ENCODE peak calls at places on chromosomes 16 and 17, in seven cellular contexts. G is CD8-positive, alpha-beta T cell; V is neural progenitor cell; N is bronchial epithelial cell; E is fibroblast of lung; P is HAP-1; C is AG10803. U is an unnamed sample.

GRCh38 chr17:33267279-33267790 is 25.8 kb downstream of the ASIC2 start:
- DNase-seq in G (no peak), V (no peak), N (peak), E (peak), P (no peak), C (peak), U (peak)

GRCh38 chr17:36608794-36609497 is 7.6 kb downstream of the MRM1 start:
- DNase-seq in G (no peak), V (peak), N (peak), E (peak), P (peak), C (peak), U (peak)

GRCh38 chr17:21039839-21040575 is 2.8 kb downstream of the USP22 start:
- DNase-seq in G (peak), V (peak), N (peak), E (peak), P (peak), C (peak), U (peak)

GRCh38 chr17:40355123-40355803 is 9.3 kb downstream of the GJD3 start:
- DNase-seq in G (peak), V (peak), N (no peak), E (no peak), P (peak), C (peak), U (peak)

GRCh38 chr17:80827646-80828643 is 163.7 kb upstream of the CHMP6 start:
- DNase-seq in G (no peak), V (peak), N (peak), E (peak), P (no peak), C (no peak), U (no peak)

GRCh38 chr17:74147436-74147835 is 56.0 kb upstream of the RPL38 start:
- DNase-seq in G (no peak), V (no peak), N (no peak), E (no peak), P (no peak), C (no peak), U (no peak)

GRCh38 chr16:57643902-57644301 is 15.5 kb downstream of the ADGRG1 start:
- DNase-seq in G (no peak), V (no peak), N (no peak), E (no peak), P (no peak), C (no peak), U (no peak)

GRCh38 chr17:10278218-10278617 is 79.8 kb upstream of the GAS7 start:
- DNase-seq in G (no peak), V (peak), N (no peak), E (no peak), P (no peak), C (no peak), U (no peak)

GRCh38 chr17:57080708-57081107 is 4.3 kb upstream of the AKAP1 start:
- DNase-seq in G (no peak), V (no peak), N (peak), E (no peak), P (no peak), C (no peak), U (peak)

GRCh38 chr16:86217891-86218270 is 292.4 kb upstream of the FOXF1 start:
- DNase-seq in G (no peak), V (no peak), N (no peak), E (no peak), P (no peak), C (no peak), U (no peak)

GRCh38 chr17:29572691-29573557 is 4.4 kb downstream of the TP53I13 start:
- DNase-seq in G (peak), V (peak), N (no peak), E (peak), P (peak), C (peak), U (peak)

GRCh38 chr17:28616281-28616680 is 2.3 kb upstream of the RSKR start:
- DNase-seq in G (no peak), V (no peak), N (no peak), E (no peak), P (no peak), C (no peak), U (no peak)

GRCh38 chr17:57534863-57535651 is 210.0 kb downstream of the CCDC182 start:
- DNase-seq in G (no peak), V (no peak), N (no peak), E (no peak), P (peak), C (no peak), U (peak)

GRCh38 chr16:69567031-69567680 is 1.4 kb downstream of the NFAT5 start:
- DNase-seq in G (no peak), V (no peak), N (peak), E (peak), P (no peak), C (no peak), U (no peak)

DNA sequence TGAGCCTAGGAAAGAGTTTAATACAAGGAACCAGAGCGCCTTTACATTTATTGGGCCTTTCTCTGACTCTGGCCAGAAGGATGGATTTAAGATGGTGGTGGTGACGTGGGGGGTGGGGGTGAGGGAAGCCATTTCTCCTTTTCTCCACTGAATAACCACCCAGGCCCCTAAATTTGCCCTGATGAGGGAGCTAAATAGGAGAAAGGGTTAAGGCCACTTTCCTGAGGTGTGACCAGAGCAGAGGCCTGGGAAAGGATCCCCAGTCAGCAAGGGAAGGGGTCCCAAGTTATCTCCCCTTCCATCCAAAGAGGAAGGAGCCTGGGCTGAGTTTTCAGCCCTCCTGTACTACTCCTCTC is 1.1 kb upstream of the HOXB9 start:
- DNase-seq in G (no peak), V (no peak), N (no peak), E (no peak), P (no peak), C (no peak), U (no peak)
- H3K4me3 ChIP-seq in G (peak), V (no peak), N (no peak), E (no peak), P (no peak), C (no peak), U (no peak)

DNA sequence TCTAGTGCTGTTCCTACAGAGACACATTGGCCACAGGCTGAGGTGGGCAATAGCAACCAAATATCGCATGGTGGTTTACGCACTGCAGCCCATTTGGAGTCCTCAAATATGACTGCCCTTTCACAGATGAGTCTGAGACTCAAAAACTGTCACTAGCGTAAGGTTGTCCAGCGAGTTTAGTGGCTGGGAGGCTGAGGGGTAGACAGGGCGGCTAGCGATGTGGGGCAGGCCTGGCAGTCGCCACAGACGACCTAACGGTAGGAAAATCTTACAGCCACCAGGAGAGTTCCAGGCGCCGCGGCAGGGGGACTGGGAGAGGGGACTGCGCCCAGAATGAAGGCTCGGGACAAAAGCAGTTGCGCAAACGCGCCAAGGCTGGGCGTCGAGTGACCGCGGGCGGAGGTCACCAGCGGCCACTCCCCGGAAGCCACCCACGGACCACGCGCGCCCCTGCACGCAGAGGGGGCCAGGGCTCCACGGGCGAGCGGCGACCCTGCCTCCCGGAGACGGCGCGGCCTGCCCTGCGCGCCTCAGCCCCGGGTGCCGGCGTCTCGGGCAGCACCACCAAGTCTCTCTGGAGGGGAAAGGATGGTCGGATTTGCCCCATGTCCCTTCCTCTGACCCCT is 699 bp upstream of the MAP1LC3B start:
- DNase-seq in G (peak), V (peak), N (no peak), E (peak), P (peak), C (peak), U (peak)
- H3K4me3 ChIP-seq in G (peak), V (peak), N (peak), E (peak), P (peak), C (peak), U (peak)

GRCh38 chr17:55717898-55718735 is 4.5 kb downstream of the TMEM100 start:
- DNase-seq in G (peak), V (peak), N (peak), E (peak), P (peak), C (peak), U (peak)

GRCh38 chr17:55722016-55722706 is 503 bp downstream of the TMEM100 start:
- DNase-seq in G (no peak), V (no peak), N (peak), E (peak), P (no peak), C (no peak), U (no peak)

GRCh38 chr17:55723488-55723848 is 804 bp upstream of the TMEM100 start:
- DNase-seq in G (no peak), V (no peak), N (no peak), E (no peak), P (no peak), C (no peak), U (no peak)

GRCh38 chr17:55722742-55723487 is at the start of gene TMEM100:
- DNase-seq in G (no peak), V (no peak), N (no peak), E (peak), P (no peak), C (peak), U (peak)

GRCh38 chr17:55720917-55721836 is 1.5 kb downstream of the TMEM100 start:
- DNase-seq in G (no peak), V (no peak), N (no peak), E (no peak), P (no peak), C (no peak), U (no peak)
- H3K4me3 ChIP-seq in G (no peak), V (no peak), N (no peak), E (no peak), P (no peak), C (no peak), U (no peak)

GRCh38 chr16:370980-371728 is 816 bp upstream of the MRPL28 start:
- DNase-seq in G (no peak), V (no peak), N (no peak), E (no peak), P (no peak), C (no peak), U (no peak)
- H3K4me3 ChIP-seq in G (peak), V (peak), N (peak), E (no peak), P (peak), C (peak), U (no peak)

DNA sequence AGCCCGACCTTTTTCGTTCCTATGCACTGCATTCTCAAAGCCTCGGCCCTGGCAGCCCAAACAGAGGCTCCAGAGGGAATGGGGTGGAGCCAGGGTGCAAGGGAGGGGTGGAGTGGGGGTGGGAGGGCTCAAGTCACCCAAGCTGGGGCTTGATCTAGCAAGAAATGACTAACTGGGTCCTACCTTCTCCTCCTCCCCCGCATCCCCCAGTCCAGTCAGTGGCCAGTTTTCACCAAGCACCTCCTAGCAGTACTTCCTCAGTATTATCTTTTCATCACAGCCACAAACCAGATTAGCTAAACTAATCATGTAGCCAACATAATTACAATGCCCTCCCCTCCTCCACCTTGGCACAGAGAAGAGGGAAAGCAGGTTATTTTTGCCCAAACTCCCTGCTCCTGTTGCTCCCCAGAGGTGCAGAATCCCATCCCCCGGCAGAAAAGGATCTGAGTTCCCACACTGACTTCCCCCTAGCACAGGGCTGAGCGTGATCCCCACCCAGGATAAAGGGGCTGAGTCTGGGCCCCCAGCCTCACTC is 2.2 kb downstream of the JUP start:
- DNase-seq in G (no peak), V (peak), N (peak), E (peak), P (peak), C (no peak), U (peak)
- H3K4me3 ChIP-seq in G (no peak), V (peak), N (peak), E (no peak), P (peak), C (no peak), U (peak)

DNA sequence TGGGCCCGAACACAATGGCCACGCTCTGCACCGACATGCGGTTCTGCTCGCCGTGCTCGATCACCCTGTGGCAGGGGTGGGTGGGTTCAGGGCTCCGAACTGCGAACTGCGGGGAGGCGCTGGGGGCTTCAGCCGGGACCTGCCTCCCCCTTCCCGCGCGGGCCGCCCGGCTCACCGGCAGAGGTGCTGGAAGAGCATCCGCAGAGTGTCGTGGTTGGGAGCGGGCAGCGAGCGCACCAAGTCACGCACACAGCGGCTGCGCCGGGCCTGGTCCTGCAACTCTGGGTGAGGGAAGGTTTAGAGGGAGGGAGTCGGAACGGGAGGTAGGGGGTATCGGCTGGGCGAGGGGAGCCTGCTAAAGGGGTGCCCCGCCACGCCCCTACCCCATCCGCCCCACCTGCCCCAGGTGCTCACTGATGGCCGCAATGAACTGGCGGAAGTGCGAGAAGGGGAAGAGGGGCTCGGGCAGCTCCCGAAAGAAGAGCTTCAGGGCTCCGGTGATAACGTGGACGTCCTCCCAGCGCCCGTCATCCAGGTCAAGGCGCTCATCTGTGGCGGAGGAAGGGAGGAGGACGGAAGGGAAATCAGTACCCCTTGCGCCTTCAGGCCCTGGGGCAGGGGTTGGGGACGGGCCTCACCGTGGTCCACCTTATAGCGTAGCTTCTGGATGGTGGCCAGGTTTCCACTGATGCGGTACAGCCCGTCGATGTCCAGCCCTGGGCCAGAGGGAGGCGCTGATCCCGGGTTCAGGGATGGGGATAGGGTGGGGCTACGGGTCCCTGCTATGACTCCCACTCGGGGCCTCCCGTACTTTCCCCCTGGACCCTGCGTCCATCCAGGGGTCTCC is 36.9 kb downstream of the ARHGAP27 start:
- DNase-seq in G (no peak), V (no peak), N (no peak), E (no peak), P (no peak), C (no peak), U (no peak)
- H3K4me3 ChIP-seq in G (no peak), V (no peak), N (no peak), E (no peak), P (no peak), C (peak), U (no peak)

DNA sequence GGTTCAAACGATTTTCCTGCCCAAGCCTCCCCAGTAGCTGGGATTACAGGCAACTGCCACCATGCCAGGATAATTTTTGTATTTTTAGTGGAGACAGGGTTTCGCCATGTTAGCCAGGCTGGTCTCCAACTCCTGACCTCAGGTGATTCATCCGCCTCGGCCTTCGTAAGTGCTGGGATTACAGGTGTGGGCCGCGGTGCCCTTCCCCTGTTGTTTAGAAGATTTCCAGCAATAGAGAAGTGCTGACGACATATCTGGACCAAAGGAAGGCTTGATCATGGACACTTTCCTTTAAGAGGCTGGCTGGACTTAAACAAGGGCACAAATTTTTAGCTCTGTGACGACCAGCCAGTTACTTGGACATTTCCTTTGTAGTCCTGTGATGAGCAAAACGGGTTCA is 1.3 kb upstream of the MT1M start:
- DNase-seq in G (no peak), V (no peak), N (no peak), E (no peak), P (no peak), C (no peak), U (no peak)
- H3K4me3 ChIP-seq in G (no peak), V (no peak), N (no peak), E (no peak), P (no peak), C (no peak), U (no peak)

GRCh38 chr17:42459256-42459982 is 741 bp downstream of the ATP6V0A1 start:
- DNase-seq in G (no peak), V (peak), N (peak), E (peak), P (peak), C (peak), U (peak)

GRCh38 chr17:42458497-42459255 is at the start of gene ATP6V0A1:
- DNase-seq in G (peak), V (peak), N (peak), E (peak), P (peak), C (peak), U (peak)

GRCh38 chr17:42456223-42457106 is 2.2 kb upstream of the ATP6V0A1 start:
- DNase-seq in G (peak), V (no peak), N (peak), E (peak), P (no peak), C (peak), U (peak)

GRCh38 chr17:42459983-42460300 is 1.3 kb downstream of the ATP6V0A1 start:
- DNase-seq in G (no peak), V (peak), N (no peak), E (peak), P (no peak), C (peak), U (peak)

GRCh38 chr17:42457107-42457787 is 1.4 kb upstream of the ATP6V0A1 start:
- DNase-seq in G (no peak), V (no peak), N (no peak), E (no peak), P (no peak), C (no peak), U (no peak)
- H3K4me3 ChIP-seq in G (no peak), V (no peak), N (no peak), E (no peak), P (no peak), C (no peak), U (no peak)

DNA sequence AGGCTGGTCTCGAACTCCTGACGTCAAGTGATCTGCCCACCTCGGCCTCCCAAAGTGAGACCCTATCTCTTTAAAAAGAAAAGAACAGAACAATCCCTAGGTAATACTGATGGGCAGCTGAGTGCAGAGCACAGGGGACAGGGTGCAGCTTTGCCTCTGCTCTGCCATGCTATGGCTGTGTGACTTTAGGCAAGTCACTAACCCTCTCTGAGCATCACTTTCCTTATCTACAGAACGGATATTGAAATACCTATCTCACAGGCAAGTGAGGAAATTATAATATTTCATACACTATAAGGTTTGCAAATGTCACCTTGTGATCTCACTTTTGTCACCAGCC is 4.1 kb downstream of the CASKIN2 start:
- DNase-seq in G (no peak), V (no peak), N (no peak), E (no peak), P (no peak), C (no peak), U (no peak)
- H3K4me3 ChIP-seq in G (no peak), V (no peak), N (no peak), E (no peak), P (no peak), C (no peak), U (no peak)

GRCh38 chr17:15350777-15351486 is 9.5 kb upstream of the TEKT3 start:
- DNase-seq in G (no peak), V (no peak), N (no peak), E (no peak), P (no peak), C (no peak), U (peak)

GRCh38 chr17:15351487-15351840 is 10.1 kb upstream of the TEKT3 start:
- DNase-seq in G (no peak), V (no peak), N (no peak), E (no peak), P (no peak), C (peak), U (no peak)

GRCh38 chr17:15348030-15348429 is 6.6 kb upstream of the TEKT3 start:
- DNase-seq in G (no peak), V (no peak), N (peak), E (peak), P (peak), C (peak), U (no peak)

GRCh38 chr17:15351925-15352324 is 10.5 kb upstream of the TEKT3 start:
- DNase-seq in G (no peak), V (no peak), N (peak), E (peak), P (no peak), C (peak), U (peak)

DNA sequence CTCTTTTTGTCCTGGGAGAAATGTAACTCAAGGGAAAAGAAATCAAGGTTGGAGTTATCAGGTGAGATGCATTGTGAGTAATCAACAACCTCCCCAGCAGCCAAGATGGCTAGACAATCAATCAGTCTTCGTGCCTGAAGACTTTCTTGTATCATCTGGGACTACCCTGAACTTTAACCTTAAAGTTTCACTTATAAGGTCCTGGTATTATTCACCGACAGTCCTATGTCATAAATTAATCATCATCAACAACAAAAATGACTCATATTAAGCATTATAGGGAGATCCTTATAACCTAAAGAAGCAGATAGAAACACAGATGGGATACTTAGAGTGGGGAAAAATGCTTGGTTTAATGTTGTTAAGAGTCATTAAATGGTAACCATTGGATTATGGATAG is 7.7 kb upstream of the TEKT3 start:
- DNase-seq in G (no peak), V (no peak), N (peak), E (no peak), P (no peak), C (no peak), U (peak)
- H3K4me3 ChIP-seq in G (no peak), V (no peak), N (no peak), E (no peak), P (no peak), C (no peak), U (no peak)